ENCODE peak calls at places on chromosomes 6 and 20, in eight cellular contexts. M, N, Y, I, B, A, H and E are unnamed samples.

GRCh38 chr20:45993197-45993951 is 15.3 kb upstream of the MMP9 start:
- DNase-seq in M (peak), N (no peak), Y (peak), I (peak), B (peak), A (no peak), H (no peak), E (peak)

GRCh38 chr20:48906221-48906877 is 15.2 kb upstream of the ARFGEF2 start:
- DNase-seq in M (no peak), N (no peak), Y (no peak), I (no peak), B (no peak), A (no peak), H (no peak), E (no peak)

GRCh38 chr20:49914310-49915117 is 815 bp downstream of the SPATA2 start:
- DNase-seq in M (no peak), N (no peak), Y (no peak), I (no peak), B (no peak), A (no peak), H (no peak), E (no peak)

GRCh38 chr6:163750436-163751031 is 336.0 kb downstream of the QKI start:
- DNase-seq in M (no peak), N (no peak), Y (no peak), I (no peak), B (no peak), A (no peak), H (peak), E (no peak)

GRCh38 chr20:38649275-38649891 is 47.8 kb downstream of the ARHGAP40 start:
- DNase-seq in M (peak), N (no peak), Y (no peak), I (peak), B (no peak), A (peak), H (no peak), E (no peak)

GRCh38 chr6:20146291-20146690 is 66.0 kb downstream of the MBOAT1 start:
- DNase-seq in M (no peak), N (no peak), Y (no peak), I (no peak), B (no peak), A (no peak), H (no peak), E (no peak)

GRCh38 chr20:11796041-11796440 is 121.7 kb upstream of the BTBD3 start:
- DNase-seq in M (no peak), N (no peak), Y (no peak), I (no peak), B (no peak), A (no peak), H (no peak), E (no peak)

GRCh38 chr20:51725584-51726176 is 42.5 kb downstream of the ATP9A start:
- DNase-seq in M (no peak), N (no peak), Y (no peak), I (peak), B (no peak), A (no peak), H (no peak), E (no peak)

GRCh38 chr20:54231006-54231405 is 23.1 kb downstream of the PFDN4 start:
- DNase-seq in M (no peak), N (no peak), Y (no peak), I (no peak), B (no peak), A (no peak), H (no peak), E (no peak)

GRCh38 chr20:62702886-62703852 is 5.5 kb upstream of the NTSR1 start:
- DNase-seq in M (no peak), N (no peak), Y (peak), I (peak), B (peak), A (no peak), H (no peak), E (no peak)

GRCh38 chr20:53763707-53764415 is 170.2 kb upstream of the ZNF217 start:
- DNase-seq in M (no peak), N (no peak), Y (peak), I (peak), B (no peak), A (peak), H (no peak), E (peak)

GRCh38 chr6:89212472-89212871 is 4.7 kb downstream of the GABRR1 start:
- DNase-seq in M (no peak), N (no peak), Y (no peak), I (no peak), B (no peak), A (no peak), H (no peak), E (no peak)

GRCh38 chr6:49915035-49915434 is 48.7 kb upstream of the CRISP1 start:
- DNase-seq in M (peak), N (no peak), Y (no peak), I (no peak), B (no peak), A (no peak), H (no peak), E (no peak)

GRCh38 chr20:50580016-50580747 is 70.0 kb downstream of the PTPN1 start:
- DNase-seq in M (peak), N (no peak), Y (peak), I (peak), B (peak), A (peak), H (peak), E (peak)

GRCh38 chr20:60283281-60283680 is 325.1 kb downstream of the CDH26 start:
- DNase-seq in M (no peak), N (no peak), Y (no peak), I (no peak), B (no peak), A (no peak), H (no peak), E (no peak)

GRCh38 chr20:53077373-53078205 is 105.4 kb downstream of the TSHZ2 start:
- DNase-seq in M (no peak), N (no peak), Y (peak), I (peak), B (no peak), A (no peak), H (no peak), E (no peak)

GRCh38 chr6:169850746-169851145 is 99.3 kb downstream of the ERMARD start:
- DNase-seq in M (no peak), N (no peak), Y (peak), I (no peak), B (no peak), A (peak), H (no peak), E (no peak)

GRCh38 chr6:35038076-35038475 is 103.1 kb downstream of the TCP11 start:
- DNase-seq in M (no peak), N (no peak), Y (no peak), I (no peak), B (no peak), A (no peak), H (no peak), E (no peak)

GRCh38 chr6:14036911-14037310 is 80.7 kb upstream of the CD83 start:
- DNase-seq in M (no peak), N (no peak), Y (no peak), I (no peak), B (no peak), A (no peak), H (no peak), E (no peak)

GRCh38 chr20:50987493-50988210 is 29.0 kb downstream of the MOCS3 start:
- DNase-seq in M (peak), N (no peak), Y (peak), I (peak), B (peak), A (peak), H (no peak), E (peak)

GRCh38 chr20:49392745-49393144 is 89.7 kb downstream of the KCNB1 start:
- DNase-seq in M (no peak), N (no peak), Y (no peak), I (no peak), B (no peak), A (no peak), H (no peak), E (no peak)

GRCh38 chr6:101830501-101831031 is 437.1 kb downstream of the GRIK2 start:
- DNase-seq in M (no peak), N (no peak), Y (no peak), I (no peak), B (no peak), A (no peak), H (no peak), E (no peak)

GRCh38 chr6:159633196-159633595 is 59.8 kb downstream of the SOD2 start:
- DNase-seq in M (peak), N (no peak), Y (no peak), I (peak), B (no peak), A (peak), H (no peak), E (no peak)

GRCh38 chr6:82178084-82178758 is 69.3 kb downstream of the IBTK start:
- DNase-seq in M (peak), N (no peak), Y (no peak), I (peak), B (no peak), A (no peak), H (no peak), E (no peak)

GRCh38 chr6:73234732-73235131 is 9.4 kb upstream of the KHDC1L start:
- DNase-seq in M (no peak), N (no peak), Y (no peak), I (no peak), B (no peak), A (no peak), H (no peak), E (no peak)

GRCh38 chr6:14559754-14560527 is 442.4 kb downstream of the CD83 start:
- DNase-seq in M (no peak), N (no peak), Y (no peak), I (no peak), B (no peak), A (no peak), H (no peak), E (no peak)

GRCh38 chr20:49853640-49854039 is 41.0 kb downstream of the SLC9A8 start:
- DNase-seq in M (peak), N (no peak), Y (no peak), I (no peak), B (no peak), A (no peak), H (no peak), E (no peak)

GRCh38 chr6:17417817-17418216 is 24.4 kb downstream of the CAP2 start:
- DNase-seq in M (peak), N (no peak), Y (no peak), I (no peak), B (no peak), A (no peak), H (no peak), E (no peak)

GRCh38 chr6:13493147-13493546 is 5.7 kb upstream of the GFOD1 start:
- DNase-seq in M (no peak), N (no peak), Y (no peak), I (no peak), B (no peak), A (no peak), H (no peak), E (no peak)

GRCh38 chr20:4018015-4018748 is 2.8 kb upstream of the RNF24 start:
- DNase-seq in M (no peak), N (no peak), Y (no peak), I (no peak), B (no peak), A (no peak), H (peak), E (no peak)

GRCh38 chr6:65157025-65157424 is 550.0 kb downstream of the EYS start:
- DNase-seq in M (no peak), N (no peak), Y (no peak), I (no peak), B (no peak), A (no peak), H (no peak), E (no peak)

GRCh38 chr6:96124778-96125177 is 109.0 kb downstream of the FUT9 start:
- DNase-seq in M (no peak), N (no peak), Y (no peak), I (no peak), B (no peak), A (no peak), H (no peak), E (no peak)

GRCh38 chr6:41021832-41022231 is 17.2 kb downstream of the UNC5CL start:
- DNase-seq in M (peak), N (no peak), Y (no peak), I (peak), B (no peak), A (no peak), H (no peak), E (no peak)

GRCh38 chr6:142306736-142307135 is 4.9 kb downstream of the ADGRG6 start:
- DNase-seq in M (no peak), N (no peak), Y (no peak), I (peak), B (no peak), A (no peak), H (no peak), E (no peak)

GRCh38 chr20:31822421-31823330 is 3.5 kb downstream of the MYLK2 start:
- DNase-seq in M (peak), N (peak), Y (peak), I (peak), B (peak), A (peak), H (no peak), E (peak)

GRCh38 chr6:108594640-108595039 is 33.9 kb downstream of the FOXO3 start:
- DNase-seq in M (no peak), N (no peak), Y (peak), I (no peak), B (no peak), A (no peak), H (no peak), E (no peak)

GRCh38 chr6:166938150-166938549 is 18.2 kb downstream of the RNASET2 start:
- DNase-seq in M (no peak), N (no peak), Y (no peak), I (no peak), B (no peak), A (no peak), H (no peak), E (no peak)

GRCh38 chr6:9795880-9796279 is 619.0 kb downstream of the TFAP2A start:
- DNase-seq in M (no peak), N (no peak), Y (no peak), I (no peak), B (no peak), A (no peak), H (no peak), E (no peak)

GRCh38 chr6:30885999-30886896 is 1.9 kb downstream of the DDR1 start:
- DNase-seq in M (peak), N (peak), Y (peak), I (peak), B (peak), A (peak), H (no peak), E (peak)

GRCh38 chr6:50240986-50241385 is 191.3 kb upstream of the DEFB112 start:
- DNase-seq in M (no peak), N (no peak), Y (no peak), I (no peak), B (no peak), A (no peak), H (no peak), E (no peak)

GRCh38 chr6:28410767-28411166 is 11.2 kb upstream of the ZSCAN12 start:
- DNase-seq in M (no peak), N (no peak), Y (no peak), I (no peak), B (no peak), A (no peak), H (no peak), E (no peak)

GRCh38 chr6:28407401-28407800 is 7.9 kb upstream of the ZSCAN12 start:
- DNase-seq in M (no peak), N (no peak), Y (no peak), I (no peak), B (no peak), A (no peak), H (no peak), E (no peak)

GRCh38 chr6:28413681-28414080 is 14.1 kb upstream of the ZSCAN12 start:
- DNase-seq in M (no peak), N (no peak), Y (no peak), I (no peak), B (no peak), A (no peak), H (no peak), E (no peak)

GRCh38 chr6:28408076-28408802 is 8.7 kb upstream of the ZSCAN12 start:
- DNase-seq in M (no peak), N (no peak), Y (no peak), I (no peak), B (no peak), A (no peak), H (no peak), E (no peak)
- H3K27ac ChIP-seq in M (no peak), N (no peak), Y (no peak), I (no peak), B (no peak), A (no peak), H (no peak), E (no peak)

GRCh38 chr6:3394671-3395070 is 62.2 kb downstream of the SLC22A23 start:
- DNase-seq in M (no peak), N (peak), Y (no peak), I (no peak), B (peak), A (no peak), H (no peak), E (no peak)

GRCh38 chr6:3392059-3392458 is 64.8 kb downstream of the SLC22A23 start:
- DNase-seq in M (no peak), N (peak), Y (no peak), I (no peak), B (peak), A (no peak), H (no peak), E (no peak)

GRCh38 chr6:3390698-3391097 is 66.2 kb downstream of the SLC22A23 start:
- DNase-seq in M (no peak), N (peak), Y (peak), I (no peak), B (peak), A (no peak), H (no peak), E (peak)

GRCh38 chr6:3393796-3394195 is 63.1 kb downstream of the SLC22A23 start:
- DNase-seq in M (no peak), N (no peak), Y (no peak), I (no peak), B (peak), A (no peak), H (no peak), E (no peak)

GRCh38 chr6:3392930-3393575 is 63.8 kb downstream of the SLC22A23 start:
- DNase-seq in M (no peak), N (no peak), Y (peak), I (no peak), B (no peak), A (no peak), H (no peak), E (no peak)
- TF ChIP-seq POLR2AphosphoS5 in M (no peak), N (no peak), Y (no peak), I (no peak), B (no peak), A (no peak), H (no peak), E (no peak)

GRCh38 chr6:7899046-7899888 is 11.3 kb downstream of the TXNDC5 start:
- DNase-seq in M (no peak), N (no peak), Y (no peak), I (peak), B (no peak), A (no peak), H (no peak), E (peak)

GRCh38 chr6:7901056-7901455 is 9.5 kb downstream of the TXNDC5 start:
- DNase-seq in M (no peak), N (no peak), Y (no peak), I (no peak), B (no peak), A (no peak), H (no peak), E (peak)

GRCh38 chr6:7901780-7902179 is 8.8 kb downstream of the TXNDC5 start:
- DNase-seq in M (no peak), N (no peak), Y (no peak), I (no peak), B (no peak), A (no peak), H (no peak), E (no peak)

GRCh38 chr6:7899889-7900213 is 10.7 kb downstream of the TXNDC5 start:
- DNase-seq in M (no peak), N (no peak), Y (no peak), I (no peak), B (no peak), A (no peak), H (no peak), E (no peak)

GRCh38 chr6:7900621-7901020 is 10.0 kb downstream of the TXNDC5 start:
- DNase-seq in M (no peak), N (no peak), Y (no peak), I (no peak), B (no peak), A (no peak), H (no peak), E (no peak)
- TF ChIP-seq EP300 in M (no peak), N (no peak), Y (no peak), I (no peak), B (no peak), A (no peak), H (no peak), E (no peak)

GRCh38 chr6:128903715-128904114 is 20.8 kb downstream of the LAMA2 start:
- DNase-seq in M (no peak), N (no peak), Y (no peak), I (no peak), B (no peak), A (no peak), H (no peak), E (no peak)
- H3K27ac ChIP-seq in M (no peak), N (no peak), Y (no peak), I (no peak), B (no peak), A (no peak), H (no peak), E (no peak)

GRCh38 chr20:47335251-47336012 is 21.1 kb downstream of the ZMYND8 start:
- DNase-seq in M (no peak), N (no peak), Y (no peak), I (no peak), B (no peak), A (no peak), H (no peak), E (no peak)
- TF ChIP-seq POLR2AphosphoS5 in M (no peak), N (no peak), Y (no peak), I (peak), B (peak), A (no peak), H (no peak), E (peak)